ENCODE peak calls at places on chromosomes 11 and 22, in five cellular contexts. One of them, this sample, is unnamed.

GRCh38 chr11:76666408-76666807 is 4.1 kb downstream of the LRRC32 start:
- DNase-seq in Daoy: peak
- DNase-seq in dorsolateral prefrontal cortex: peak
- DNase-seq in iPS-NIHi11: peak
- DNase-seq in myocyte: no peak
- DNase-seq in this sample: no peak

GRCh38 chr11:26704249-26704648 is 17.6 kb downstream of the SLC5A12 start:
- DNase-seq in iPS-NIHi11: no peak
- DNase-seq in Daoy: peak
- DNase-seq in myocyte: no peak
- DNase-seq in dorsolateral prefrontal cortex: no peak
- DNase-seq in this sample: no peak

GRCh38 chr11:120168960-120169681 is 31.2 kb upstream of the TRIM29 start:
- DNase-seq in iPS-NIHi11: peak
- DNase-seq in dorsolateral prefrontal cortex: peak
- DNase-seq in Daoy: peak
- DNase-seq in myocyte: peak
- DNase-seq in this sample: no peak

GRCh38 chr11:69335010-69335409 is 41.1 kb downstream of the MYEOV start:
- DNase-seq in dorsolateral prefrontal cortex: no peak
- DNase-seq in Daoy: no peak
- DNase-seq in myocyte: no peak
- DNase-seq in iPS-NIHi11: no peak
- DNase-seq in this sample: no peak

GRCh38 chr11:93933230-93933629 is 82.8 kb upstream of the VSTM5 start:
- DNase-seq in Daoy: no peak
- DNase-seq in dorsolateral prefrontal cortex: no peak
- DNase-seq in iPS-NIHi11: no peak
- DNase-seq in myocyte: no peak
- DNase-seq in this sample: no peak

GRCh38 chr11:69493931-69494821 is 12.7 kb downstream of the LINC01488 start:
- DNase-seq in dorsolateral prefrontal cortex: no peak
- DNase-seq in myocyte: no peak
- DNase-seq in iPS-NIHi11: no peak
- DNase-seq in Daoy: no peak
- DNase-seq in this sample: no peak

GRCh38 chr11:35402751-35403454 is 16.5 kb downstream of the SLC1A2 start:
- DNase-seq in myocyte: no peak
- DNase-seq in Daoy: no peak
- DNase-seq in iPS-NIHi11: no peak
- DNase-seq in dorsolateral prefrontal cortex: no peak
- DNase-seq in this sample: no peak

GRCh38 chr11:63916837-63917684 is at the start of gene RCOR2:
- DNase-seq in dorsolateral prefrontal cortex: peak
- DNase-seq in iPS-NIHi11: peak
- DNase-seq in myocyte: peak
- DNase-seq in Daoy: peak
- DNase-seq in this sample: peak

GRCh38 chr11:100068116-100068515 is 619.0 kb upstream of the ARHGAP42 start:
- DNase-seq in dorsolateral prefrontal cortex: no peak
- DNase-seq in myocyte: no peak
- DNase-seq in iPS-NIHi11: no peak
- DNase-seq in Daoy: no peak
- DNase-seq in this sample: no peak

GRCh38 chr11:74909363-74909762 is 39.5 kb downstream of the XRRA1 start:
- DNase-seq in Daoy: no peak
- DNase-seq in dorsolateral prefrontal cortex: no peak
- DNase-seq in iPS-NIHi11: no peak
- DNase-seq in myocyte: peak
- DNase-seq in this sample: no peak

GRCh38 chr22:28995551-28995950 is 66.1 kb downstream of the C22orf31 start:
- DNase-seq in Daoy: no peak
- DNase-seq in dorsolateral prefrontal cortex: no peak
- DNase-seq in iPS-NIHi11: no peak
- DNase-seq in myocyte: no peak
- DNase-seq in this sample: no peak

GRCh38 chr11:70046089-70046488 is 32.0 kb upstream of the ANO1 start:
- DNase-seq in dorsolateral prefrontal cortex: no peak
- DNase-seq in Daoy: no peak
- DNase-seq in iPS-NIHi11: no peak
- DNase-seq in myocyte: no peak
- DNase-seq in this sample: no peak